ENCODE peak calls at places on chromosomes 1 and 21, in eight cellular contexts. W is IMR-90, N is esophagus squamous epithelium, D is adrenal gland, R is left lung, M is upper lobe of right lung, S is astrocyte, Q is A549. G is an unnamed sample.

GRCh38 chr1:219666242-219666641 is 53.3 kb upstream of the ZC3H11B start:
- DNase-seq in W (peak; percentile 32), N (no peak), D (no peak), R (no peak), M (no peak), S (peak; percentile 88), Q (no peak), G (no peak)

GRCh38 chr1:183570451-183570850 is 19.8 kb downstream of the NCF2 start:
- DNase-seq in W (no peak), N (no peak), D (no peak), R (no peak), M (no peak), S (no peak), Q (no peak), G (no peak)

GRCh38 chr1:204181116-204181515 is 15.0 kb upstream of the REN start:
- DNase-seq in W (no peak), N (no peak), D (no peak), R (no peak), M (no peak), S (no peak), Q (no peak), G (no peak)

GRCh38 chr1:21651214-21652042 is 17.7 kb downstream of the RAP1GAP start:
- DNase-seq in W (no peak), N (no peak), D (no peak), R (no peak), M (peak; percentile 81), S (no peak), Q (peak; percentile 30), G (no peak)

GRCh38 chr21:21373969-21374368 is 375.8 kb downstream of the NCAM2 start:
- DNase-seq in W (no peak), N (no peak), D (no peak), R (no peak), M (no peak), S (no peak), Q (no peak), G (no peak)

GRCh38 chr1:10785855-10786638 is 10.4 kb downstream of the CASZ1 start:
- DNase-seq in W (no peak), N (no peak), D (no peak), R (no peak), M (no peak), S (no peak), Q (no peak), G (no peak)

GRCh38 chr1:187451238-187451637 is 622.5 kb downstream of the PLA2G4A start:
- DNase-seq in W (no peak), N (no peak), D (no peak), R (no peak), M (no peak), S (no peak), Q (no peak), G (no peak)

GRCh38 chr1:119544165-119544762 is 37.3 kb downstream of the HSD3B1 start:
- DNase-seq in W (no peak), N (no peak), D (no peak), R (no peak), M (no peak), S (no peak), Q (peak; percentile 15), G (no peak)

GRCh38 chr1:93758842-93759515 is 77.3 kb upstream of the BCAR3 start:
- DNase-seq in W (peak; percentile 89), N (no peak), D (no peak), R (peak; percentile 61), M (no peak), S (peak; percentile 89), Q (peak; percentile 34), G (no peak)

GRCh38 chr1:62321438-62321837 is 2.2 kb upstream of the KANK4 start:
- DNase-seq in W (peak; percentile 42), N (no peak), D (no peak), R (no peak), M (no peak), S (peak; percentile 84), Q (peak; percentile 76), G (no peak)

GRCh38 chr1:178066904-178067531 is 26.9 kb upstream of the RASAL2 start:
- DNase-seq in W (no peak), N (no peak), D (no peak), R (no peak), M (no peak), S (peak; percentile 43), Q (no peak), G (no peak)

GRCh38 chr1:41784516-41785279 is 134.0 kb downstream of the HIVEP3 start:
- DNase-seq in W (no peak), N (no peak), D (no peak), R (no peak), M (no peak), S (peak; percentile 22), Q (no peak), G (no peak)

GRCh38 chr1:210726621-210727020 is 397.9 kb downstream of the HHAT start:
- DNase-seq in W (peak; percentile 18), N (no peak), D (no peak), R (no peak), M (no peak), S (peak; percentile 7), Q (no peak), G (no peak)

GRCh38 chr1:66439028-66439427 is 94.9 kb upstream of the SGIP1 start:
- DNase-seq in W (peak; percentile 75), N (no peak), D (no peak), R (no peak), M (no peak), S (no peak), Q (no peak), G (no peak)

GRCh38 chr1:117398957-117399356 is 31.7 kb downstream of the MAN1A2 start:
- DNase-seq in W (no peak), N (no peak), D (no peak), R (no peak), M (no peak), S (no peak), Q (no peak), G (no peak)

GRCh38 chr1:218880484-218881060 is 293.1 kb upstream of the LYPLAL1 start:
- DNase-seq in W (no peak), N (no peak), D (no peak), R (no peak), M (no peak), S (peak; percentile 11), Q (no peak), G (no peak)

GRCh38 chr1:26961826-26962225 is 1.6 kb upstream of the KDF1 start:
- DNase-seq in W (peak; percentile 98), N (no peak), D (no peak), R (no peak), M (no peak), S (peak; percentile 85), Q (peak; percentile 61), G (no peak)

GRCh38 chr1:22567994-22568393 is 4.7 kb downstream of the EPHA8 start:
- DNase-seq in W (no peak), N (no peak), D (no peak), R (no peak), M (no peak), S (no peak), Q (no peak), G (no peak)

DNA sequence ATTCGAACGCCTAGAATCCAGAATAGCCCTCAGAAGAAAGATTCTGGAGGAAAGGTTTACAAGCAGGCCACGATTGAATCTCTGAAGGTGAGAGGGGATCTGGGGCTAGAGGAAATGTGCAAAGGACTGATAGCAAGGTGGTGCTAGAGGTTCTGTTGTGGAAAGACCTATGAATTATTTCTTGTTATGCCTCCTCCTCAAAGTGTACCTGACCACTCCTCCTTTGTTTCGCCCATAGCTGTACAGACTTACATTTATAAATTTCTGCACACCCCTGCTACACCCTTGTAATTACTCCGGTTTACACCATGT is 986 bp downstream of the TCEANC2 start:
- DNase-seq in W (no peak), N (no peak), D (no peak), R (no peak), M (no peak), S (no peak), Q (no peak), G (no peak)
- TF ChIP-seq CTCF in W (no peak), N (no peak), D (no peak), R (no peak), M (no peak), S (no peak), Q (no peak), G (no peak)

GRCh38 chr1:110229348-110230001 is 19.4 kb downstream of the KCNC4 start:
- DNase-seq in W (no peak), N (no peak), D (no peak), R (no peak), M (no peak), S (no peak), Q (no peak), G (no peak)

GRCh38 chr1:110227774-110228173 is 17.7 kb downstream of the KCNC4 start:
- DNase-seq in W (no peak), N (no peak), D (no peak), R (no peak), M (no peak), S (no peak), Q (no peak), G (no peak)

GRCh38 chr1:110228386-110228785 is 18.3 kb downstream of the KCNC4 start:
- DNase-seq in W (no peak), N (no peak), D (no peak), R (no peak), M (no peak), S (no peak), Q (no peak), G (no peak)

GRCh38 chr1:110228853-110229252 is 18.7 kb downstream of the KCNC4 start:
- DNase-seq in W (no peak), N (no peak), D (no peak), R (no peak), M (no peak), S (no peak), Q (no peak), G (no peak)

GRCh38 chr1:110230381-110231199 is 20.5 kb downstream of the KCNC4 start:
- DNase-seq in W (no peak), N (no peak), D (no peak), R (no peak), M (no peak), S (no peak), Q (no peak), G (no peak)
- H3K4me1 ChIP-seq in W (peaks cover 4% of the 10 kb centered on the region), N (peaks cover 23% of the 10 kb centered on the region), D (no peaks in the 10 kb centered on the region), R (no peaks in the 10 kb centered on the region), M (peaks cover 7% of the 10 kb centered on the region), S (peaks cover 19% of the 10 kb centered on the region), Q (peaks cover 5% of the 10 kb centered on the region), G (no peaks in the 10 kb centered on the region)

DNA sequence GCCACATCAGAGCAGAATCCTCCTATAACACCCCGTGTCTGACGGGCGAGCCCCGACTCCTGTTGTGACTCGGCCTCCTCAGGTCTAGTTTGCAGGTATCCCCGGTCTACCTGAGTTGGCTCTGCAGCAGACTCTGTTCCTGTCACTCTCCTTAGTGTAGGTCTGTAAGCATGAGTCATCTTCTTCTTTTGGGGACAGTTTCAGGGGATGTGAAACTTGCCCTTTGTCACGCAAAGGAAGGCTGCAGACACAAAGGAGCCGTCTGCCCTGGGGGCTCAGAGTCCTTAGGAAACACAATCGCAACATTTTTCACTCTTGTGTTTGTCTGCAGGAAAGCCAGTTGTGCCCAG is 183.2 kb downstream of the RUNX1 start:
- DNase-seq in W (no peak), N (no peak), D (no peak), R (no peak), M (no peak), S (no peak), Q (no peak), G (no peak)
- H3K4me3 ChIP-seq in W (no peak overlapping the region), N (no peak overlapping the region), D (no peak overlapping the region), R (no peak overlapping the region), M (no peak overlapping the region), S (no peak overlapping the region), Q (no peak overlapping the region), G (no peak overlapping the region)

DNA sequence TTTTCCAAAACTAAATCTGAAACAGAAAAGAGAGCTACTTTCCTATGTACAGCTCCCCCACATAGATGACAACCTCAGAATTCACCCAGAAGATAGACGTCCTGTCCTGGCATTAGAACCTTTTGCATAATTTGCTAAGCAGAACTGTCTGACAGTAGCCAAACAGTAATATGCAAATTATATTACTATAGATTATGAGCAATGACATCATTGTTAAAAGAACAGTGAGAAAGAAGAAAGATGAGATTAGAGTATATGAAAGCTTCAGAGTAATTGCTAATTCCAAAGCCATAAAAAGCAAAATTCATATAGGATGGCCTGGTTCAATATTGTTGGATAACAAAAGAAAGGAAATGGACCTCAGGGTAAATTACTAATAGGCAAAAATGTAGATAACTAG is 43.7 kb downstream of the SLC44A5 start:
- DNase-seq in W (no peak), N (no peak), D (no peak), R (no peak), M (no peak), S (no peak), Q (no peak), G (no peak)
- TF ChIP-seq CTCF in W (no peak), N (no peak), D (no peak), R (no peak), M (no peak), S (no peak), Q (no peak), G (no peak)